ENCODE peak calls at places on chromosomes 16 and 17, in five cellular contexts. One of them, this sample, is unnamed.

GRCh38 chr17:75110307-75110937 is 653 bp downstream of the ARMC7 start:
- DNase-seq in pons: no peak
- DNase-seq in HuH-7: no peak
- DNase-seq in NCI-H345: no peak
- DNase-seq in stimulated activated CD8-positive, alpha-beta memory T cell treated with anti-CD3 and anti-CD28 coated beads, Interleukin-7, amount 100 ng/mL, for 1 hour: no peak
- DNase-seq in this sample: no peak

GRCh38 chr16:58456193-58456592 is 43.8 kb upstream of the NDRG4 start:
- DNase-seq in stimulated activated CD8-positive, alpha-beta memory T cell treated with anti-CD3 and anti-CD28 coated beads, Interleukin-7, amount 100 ng/mL, for 1 hour: no peak
- DNase-seq in NCI-H345: no peak
- DNase-seq in HuH-7: no peak
- DNase-seq in pons: no peak
- DNase-seq in this sample: no peak

GRCh38 chr17:4409659-4410058 is 24.1 kb upstream of the SPNS3 start:
- DNase-seq in stimulated activated CD8-positive, alpha-beta memory T cell treated with anti-CD3 and anti-CD28 coated beads, Interleukin-7, amount 100 ng/mL, for 1 hour: no peak
- DNase-seq in NCI-H345: no peak
- DNase-seq in pons: no peak
- DNase-seq in HuH-7: no peak
- DNase-seq in this sample: no peak

GRCh38 chr16:19859603-19860002 is 25.0 kb downstream of the GPRC5B start:
- DNase-seq in HuH-7: no peak
- DNase-seq in stimulated activated CD8-positive, alpha-beta memory T cell treated with anti-CD3 and anti-CD28 coated beads, Interleukin-7, amount 100 ng/mL, for 1 hour: no peak
- DNase-seq in NCI-H345: no peak
- DNase-seq in pons: peak
- DNase-seq in this sample: no peak

GRCh38 chr17:78763561-78763960 is 18.5 kb downstream of the CYTH1 start:
- DNase-seq in NCI-H345: no peak
- DNase-seq in HuH-7: no peak
- DNase-seq in stimulated activated CD8-positive, alpha-beta memory T cell treated with anti-CD3 and anti-CD28 coated beads, Interleukin-7, amount 100 ng/mL, for 1 hour: no peak
- DNase-seq in pons: no peak
- DNase-seq in this sample: no peak

GRCh38 chr16:72371307-72372081 is 199.5 kb upstream of the PMFBP1 start:
- DNase-seq in HuH-7: no peak
- DNase-seq in stimulated activated CD8-positive, alpha-beta memory T cell treated with anti-CD3 and anti-CD28 coated beads, Interleukin-7, amount 100 ng/mL, for 1 hour: no peak
- DNase-seq in NCI-H345: peak
- DNase-seq in pons: no peak
- DNase-seq in this sample: no peak

GRCh38 chr16:8964462-8964861 is 756 bp upstream of the USP7 start:
- DNase-seq in HuH-7: no peak
- DNase-seq in NCI-H345: no peak
- DNase-seq in pons: no peak
- DNase-seq in stimulated activated CD8-positive, alpha-beta memory T cell treated with anti-CD3 and anti-CD28 coated beads, Interleukin-7, amount 100 ng/mL, for 1 hour: no peak
- DNase-seq in this sample: no peak

GRCh38 chr17:50955667-50956120 is 89.5 kb upstream of the TOB1 start:
- DNase-seq in NCI-H345: no peak
- DNase-seq in pons: no peak
- DNase-seq in HuH-7: no peak
- DNase-seq in stimulated activated CD8-positive, alpha-beta memory T cell treated with anti-CD3 and anti-CD28 coated beads, Interleukin-7, amount 100 ng/mL, for 1 hour: no peak
- DNase-seq in this sample: no peak

GRCh38 chr17:74924250-74924948 is at the start of gene OTOP2:
- DNase-seq in NCI-H345: peak
- DNase-seq in pons: peak
- DNase-seq in stimulated activated CD8-positive, alpha-beta memory T cell treated with anti-CD3 and anti-CD28 coated beads, Interleukin-7, amount 100 ng/mL, for 1 hour: no peak
- DNase-seq in HuH-7: no peak
- DNase-seq in this sample: no peak

GRCh38 chr17:9044796-9045470 is 23.6 kb downstream of the NTN1 start:
- DNase-seq in HuH-7: no peak
- DNase-seq in NCI-H345: no peak
- DNase-seq in pons: no peak
- DNase-seq in stimulated activated CD8-positive, alpha-beta memory T cell treated with anti-CD3 and anti-CD28 coated beads, Interleukin-7, amount 100 ng/mL, for 1 hour: no peak
- DNase-seq in this sample: no peak